ENCODE peak calls at places on chromosomes 7 and 10, in five cellular contexts. Z is mucosa of descending colon; A is AG10803; B is naive thymus-derived CD4-positive, alpha-beta T cell; X is fibroblast of the aortic adventitia. J is an unnamed sample.

GRCh38 chr7:158252081-158252836 is 335.4 kb downstream of the PTPRN2 start:
- DNase-seq in Z (no peak), A (no peak), X (no peak), B (no peak), J (no peak)

GRCh38 chr7:25557930-25558329 is 329.6 kb upstream of the NPVF start:
- DNase-seq in Z (no peak), A (no peak), X (no peak), B (no peak), J (no peak)

GRCh38 chr7:90320014-90320413 is 1.1 kb downstream of the FAM237B start:
- DNase-seq in A (no peak), X (no peak), B (no peak), Z (no peak), J (no peak)

GRCh38 chr10:111081595-111081994 is 4.8 kb downstream of the ADRA2A start:
- DNase-seq in X (no peak), B (no peak), A (no peak), Z (no peak), J (no peak)

GRCh38 chr7:155108144-155108901 is 38.2 kb downstream of the HTR5A start:
- DNase-seq in X (no peak), B (no peak), Z (no peak), A (no peak), J (no peak)

GRCh38 chr10:7279303-7279702 is 131.5 kb downstream of the SFMBT2 start:
- DNase-seq in X (no peak), A (no peak), Z (no peak), B (no peak), J (no peak)

GRCh38 chr10:46235705-46236536 is 50.9 kb upstream of the ANTXRL start:
- DNase-seq in Z (no peak), A (no peak), X (no peak), B (peak), J (no peak)

GRCh38 chr7:2383543-2384274 is 19.7 kb upstream of the CHST12 start:
- DNase-seq in B (no peak), X (no peak), Z (no peak), A (no peak), J (no peak)

GRCh38 chr7:149704507-149704906 is 68.9 kb downstream of the ZNF467 start:
- DNase-seq in Z (no peak), A (no peak), X (peak), B (no peak), J (no peak)

GRCh38 chr10:48251525-48252353 is 22.8 kb downstream of the FRMPD2 start:
- DNase-seq in A (no peak), B (no peak), X (no peak), Z (peak), J (no peak)

GRCh38 chr7:125814030-125814535 is 884.5 kb upstream of the POT1 start:
- DNase-seq in X (peak), Z (no peak), A (no peak), B (no peak), J (no peak)

GRCh38 chr7:16670747-16671344 is 24.9 kb downstream of the BZW2 start:
- DNase-seq in X (no peak), B (no peak), Z (no peak), A (no peak), J (no peak)

GRCh38 chr7:964401-965231 is 10.1 kb upstream of the ADAP1 start:
- DNase-seq in X (peak), B (no peak), Z (no peak), A (peak), J (no peak)

GRCh38 chr10:110399163-110400094 is 94.7 kb upstream of the SMNDC1 start:
- DNase-seq in B (no peak), Z (no peak), X (peak), A (peak), J (peak)

GRCh38 chr10:122113161-122113944 is 124.4 kb downstream of the TACC2 start:
- DNase-seq in B (no peak), A (peak), X (peak), Z (peak), J (no peak)

GRCh38 chr10:28920091-28920490 is 242.8 kb downstream of the BAMBI start:
- DNase-seq in Z (no peak), A (no peak), X (no peak), B (no peak), J (no peak)

GRCh38 chr10:34235164-34235832 is 579.8 kb downstream of the PARD3 start:
- DNase-seq in X (no peak), B (no peak), A (peak), Z (no peak), J (peak)

GRCh38 chr10:58782876-58783859 is 270.5 kb downstream of the BICC1 start:
- DNase-seq in B (no peak), X (peak), A (peak), Z (peak), J (peak)

GRCh38 chr7:135666156-135666555 is 3.8 kb downstream of the STMP1 start:
- DNase-seq in B (no peak), A (no peak), X (no peak), Z (no peak), J (no peak)

GRCh38 chr10:77970869-77971803 is 44.6 kb upstream of the DLG5 start:
- DNase-seq in X (peak), B (no peak), A (peak), Z (peak), J (peak)
- H3K4me3 ChIP-seq in X (no peak), B (no peak), A (peak), Z (no peak), J (no peak)

GRCh38 chr7:4747013-4747412 is 28.4 kb upstream of the AP5Z1 start:
- DNase-seq in A (no peak), B (no peak), Z (peak), X (no peak), J (no peak)

GRCh38 chr7:4745265-4745919 is 30.0 kb upstream of the AP5Z1 start:
- DNase-seq in B (no peak), X (no peak), Z (peak), A (no peak), J (no peak)

GRCh38 chr7:4747746-4748145 is 27.7 kb upstream of the AP5Z1 start:
- DNase-seq in X (no peak), A (no peak), B (no peak), Z (no peak), J (no peak)

GRCh38 chr7:4744391-4745264 is 30.8 kb upstream of the AP5Z1 start:
- DNase-seq in Z (peak), X (peak), B (peak), A (peak), J (peak)

GRCh38 chr7:4745971-4746919 is 29.2 kb upstream of the AP5Z1 start:
- DNase-seq in Z (peak), X (peak), B (no peak), A (peak), J (no peak)
- H3K4me3 ChIP-seq in Z (no peak), X (peak), B (peak), A (peak), J (peak)

GRCh38 chr10:68959695-68960524 is 3.9 kb downstream of the DDX21 start:
- DNase-seq in B (no peak), X (no peak), Z (no peak), A (no peak), J (no peak)

GRCh38 chr10:68955786-68956532 is at the start of gene DDX21:
- DNase-seq in X (peak), B (peak), A (peak), Z (peak), J (peak)

GRCh38 chr10:68955414-68955785 is 570 bp upstream of the DDX21 start:
- DNase-seq in B (peak), A (peak), Z (peak), X (no peak), J (no peak)

GRCh38 chr10:68957284-68957615 is 1.3 kb downstream of the DDX21 start:
- DNase-seq in A (no peak), Z (no peak), X (no peak), B (no peak), J (no peak)

GRCh38 chr10:68957654-68958053 is 1.7 kb downstream of the DDX21 start:
- DNase-seq in X (peak), B (no peak), A (peak), Z (no peak), J (no peak)
- H3K4me3 ChIP-seq in X (peak), B (peak), A (peak), Z (no peak), J (peak)

DNA sequence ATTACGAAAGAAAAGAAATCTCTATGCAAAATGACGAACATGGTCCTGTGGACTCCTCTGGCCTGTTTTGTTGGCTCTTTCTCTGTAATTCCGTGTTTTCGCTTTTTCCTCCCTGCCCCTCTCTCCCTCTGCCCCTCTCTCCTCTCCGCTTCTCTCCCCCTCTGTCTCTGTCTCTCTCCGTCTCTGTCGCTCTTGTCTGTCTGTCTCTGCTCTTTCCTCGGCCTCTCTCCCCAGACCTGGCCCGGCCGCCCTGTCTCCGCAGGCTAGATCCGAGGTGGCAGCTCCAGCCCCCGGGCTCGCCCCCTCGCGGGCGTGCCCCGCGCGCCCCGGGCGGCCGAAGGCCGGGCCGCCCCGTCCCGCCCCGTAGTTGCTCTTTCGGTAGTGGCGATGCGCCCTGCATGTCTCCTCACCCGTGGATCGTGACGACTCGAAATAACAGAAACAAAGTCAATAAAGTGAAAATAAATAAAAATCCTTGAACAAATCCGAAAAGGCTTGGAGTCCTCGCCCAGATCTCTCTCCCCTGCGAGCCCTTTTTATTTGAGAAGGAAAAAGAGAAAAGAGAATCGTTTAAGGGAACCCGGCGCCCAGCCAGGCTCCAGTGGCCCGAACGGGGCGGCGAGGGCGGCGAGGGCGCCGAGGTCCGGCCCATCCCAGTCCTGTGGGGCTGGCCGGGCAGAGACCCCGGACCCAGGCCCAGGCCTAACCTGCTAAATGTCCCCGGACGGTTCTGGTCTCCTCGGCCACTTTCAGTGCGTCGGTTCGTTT is 83.5 kb upstream of the SLF2 start:
- DNase-seq in A (no peak), B (peak), X (no peak), Z (no peak), J (no peak)
- H3K4me3 ChIP-seq in A (peak), B (peak), X (peak), Z (no peak), J (peak)

GRCh38 chr10:102757323-102757722 is 13.6 kb downstream of the WBP1L start:
- DNase-seq in B (no peak), X (no peak), A (no peak), Z (no peak), J (no peak)
- H3K4me3 ChIP-seq in B (no peak), X (no peak), A (no peak), Z (no peak), J (no peak)

GRCh38 chr7:23472046-23472445 is 1.8 kb upstream of the IGF2BP3 start:
- DNase-seq in X (no peak), A (no peak), B (no peak), Z (no peak), J (no peak)

GRCh38 chr7:23472556-23472955 is 2.3 kb upstream of the IGF2BP3 start:
- DNase-seq in X (no peak), Z (no peak), B (no peak), A (no peak), J (no peak)

GRCh38 chr7:23473848-23474097 is 3.5 kb upstream of the IGF2BP3 start:
- DNase-seq in B (no peak), A (no peak), X (no peak), Z (no peak), J (no peak)

GRCh38 chr7:23474098-23474828 is 4.0 kb upstream of the IGF2BP3 start:
- DNase-seq in X (peak), B (peak), Z (peak), A (peak), J (peak)

DNA sequence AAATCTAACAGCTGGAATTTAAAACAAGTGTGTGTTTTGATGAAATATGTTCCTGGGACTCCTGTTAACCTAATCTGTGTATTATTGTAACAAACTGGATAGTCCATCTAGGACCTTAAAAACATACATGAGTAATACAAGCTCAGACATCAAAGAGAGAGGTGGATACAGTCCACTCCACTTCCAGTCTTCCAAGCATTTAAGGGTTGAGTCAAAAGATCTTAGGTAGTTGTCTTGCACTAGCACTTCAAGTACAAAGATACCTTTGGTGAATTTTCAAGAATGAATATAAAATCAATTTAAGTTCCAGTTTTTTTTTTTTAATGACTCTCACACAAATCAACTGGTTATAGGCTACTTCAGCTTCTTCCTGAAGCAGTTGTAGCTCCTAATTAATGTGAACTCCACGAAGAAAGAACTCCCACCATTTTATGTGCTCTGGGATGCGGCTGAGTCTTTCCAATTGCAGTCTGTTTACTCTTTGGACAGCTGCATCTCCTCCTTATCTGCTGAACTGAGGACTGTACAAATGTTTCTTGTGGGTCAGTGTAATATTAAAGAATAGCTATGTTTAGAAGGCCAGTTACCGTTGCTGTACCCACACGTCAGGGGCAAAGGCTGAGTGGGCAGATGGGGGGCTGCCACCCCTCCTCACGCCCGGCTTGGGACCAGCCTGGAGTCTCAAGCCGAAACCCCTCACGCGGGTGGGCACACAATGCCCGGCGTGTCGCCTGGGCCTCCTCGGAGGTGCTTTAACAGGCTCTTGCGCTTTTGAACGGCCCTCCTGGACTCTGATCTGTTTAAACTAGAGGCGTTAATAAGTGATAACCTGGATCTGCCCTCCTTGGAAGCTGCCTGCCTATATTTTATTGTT is 2.9 kb upstream of the IGF2BP3 start:
- DNase-seq in B (peak), X (no peak), Z (no peak), A (no peak), J (no peak)
- H3K4me3 ChIP-seq in B (no peak), X (peak), Z (no peak), A (peak), J (peak)

GRCh38 chr10:43026039-43026973 is 50.6 kb upstream of the RET start:
- DNase-seq in B (no peak), X (no peak), Z (no peak), A (no peak), J (no peak)
- H3K4me3 ChIP-seq in B (no peak), X (no peak), Z (no peak), A (no peak), J (no peak)

DNA sequence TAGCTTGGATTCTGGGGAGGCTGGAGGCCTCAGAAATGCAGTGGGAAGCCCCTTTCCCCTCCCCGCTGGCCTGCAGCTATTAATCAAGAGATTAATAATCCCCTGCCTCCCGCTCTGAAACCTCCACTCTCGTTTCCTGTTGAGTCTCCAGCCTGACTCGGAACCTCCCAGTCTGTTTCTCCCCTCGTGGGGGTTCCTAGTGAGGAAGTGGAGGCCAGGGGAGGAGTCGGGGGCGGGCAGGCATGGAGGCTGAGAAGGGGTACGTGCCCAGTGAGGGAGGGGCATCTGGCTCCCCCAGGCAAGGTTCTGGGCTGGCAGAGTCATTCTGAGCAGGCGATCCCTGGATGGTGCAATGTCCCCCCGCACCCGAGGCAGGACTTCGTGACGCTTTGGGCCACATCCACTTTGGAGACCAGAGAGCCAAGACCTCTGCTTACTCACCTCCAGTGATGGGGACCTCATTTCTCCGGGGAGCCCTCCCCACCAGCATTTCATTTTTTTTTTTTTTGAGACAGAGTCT is 73.6 kb downstream of the COL26A1 start:
- DNase-seq in A (no peak), Z (no peak), X (no peak), B (no peak), J (no peak)
- H3K4me3 ChIP-seq in A (no peak), Z (no peak), X (no peak), B (no peak), J (no peak)

GRCh38 chr7:6481445-6481844 is 33.7 kb upstream of the DAGLB start:
- DNase-seq in B (no peak), X (no peak), A (no peak), Z (no peak), J (no peak)
- H3K4me3 ChIP-seq in B (no peak), X (peak), A (peak), Z (no peak), J (peak)

DNA sequence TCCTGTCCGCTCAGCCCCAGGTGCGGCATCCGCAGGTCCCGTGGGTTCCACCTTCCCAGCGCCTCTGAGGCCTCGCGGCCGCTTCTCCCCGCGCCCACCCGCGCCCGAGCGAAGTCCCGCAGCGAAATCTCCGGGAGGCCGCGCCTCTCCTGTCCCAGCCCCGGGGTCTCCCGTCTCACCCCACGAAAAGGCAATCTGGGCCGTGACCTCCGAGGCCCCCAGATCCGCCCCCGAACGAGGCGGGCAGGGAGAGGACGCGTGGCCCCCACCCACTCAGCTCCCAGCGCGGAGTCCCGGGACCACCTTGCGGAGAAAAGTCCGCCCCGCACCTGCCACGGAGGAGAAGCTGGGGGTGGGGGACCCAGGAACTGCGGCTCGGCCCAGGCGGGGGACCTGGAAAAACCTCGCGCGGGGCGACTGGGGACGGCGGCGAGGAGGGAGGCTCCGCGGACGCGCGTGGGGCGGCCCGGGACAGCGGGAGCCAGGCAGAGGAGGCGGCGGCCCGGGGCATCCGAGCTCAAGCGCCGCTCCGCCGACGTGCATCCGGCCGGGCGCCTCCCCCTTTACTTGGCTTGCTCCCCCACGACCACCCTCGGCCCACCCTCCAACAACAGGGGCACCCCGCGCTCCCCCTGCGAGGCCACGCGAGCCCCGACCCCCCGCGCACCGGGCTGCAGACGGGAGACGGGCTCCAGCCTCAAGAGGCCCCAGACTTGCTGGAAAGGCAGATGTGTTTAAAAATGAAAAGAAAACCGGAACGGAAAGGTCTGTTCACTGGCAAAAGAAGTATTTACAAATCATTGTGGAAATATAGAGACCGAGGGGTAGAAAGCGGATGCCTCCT is 33.0 kb upstream of the RNF32 start:
- DNase-seq in Z (no peak), A (no peak), B (no peak), X (peak), J (no peak)
- H3K4me3 ChIP-seq in Z (no peak), A (peak), B (no peak), X (peak), J (peak)

J was measured in skeletal muscle cell.